ENCODE peak calls at places on chromosome X, in six cellular contexts. One of them, this sample, is unnamed.

GRCh38 chrX:155643240-155643639 is 30.5 kb upstream of the TMLHE start:
- DNase-seq in WTC11: no peak
- DNase-seq in lower lobe of right lung: no peak
- DNase-seq in GM10248: no peak
- DNase-seq in neural crest cell: no peak
- DNase-seq in pancreas: no peak
- DNase-seq in this sample: no peak

GRCh38 chrX:10591363-10592036 is 28.9 kb downstream of the MID1 start:
- DNase-seq in WTC11: no peak
- DNase-seq in lower lobe of right lung: no peak
- DNase-seq in GM10248: no peak
- DNase-seq in neural crest cell: no peak
- DNase-seq in pancreas: no peak
- DNase-seq in this sample: no peak

GRCh38 chrX:12971282-12972003 is 3.5 kb upstream of the TMSB4X start:
- DNase-seq in WTC11: no peak
- DNase-seq in lower lobe of right lung: peak; percentile 63
- DNase-seq in GM10248: peak; percentile 14
- DNase-seq in neural crest cell: no peak
- DNase-seq in pancreas: peak; percentile 66
- DNase-seq in this sample: no peak

GRCh38 chrX:40444798-40445496 is 135.8 kb upstream of the ATP6AP2 start:
- DNase-seq in WTC11: no peak
- DNase-seq in lower lobe of right lung: no peak
- DNase-seq in GM10248: no peak
- DNase-seq in neural crest cell: peak; percentile 14
- DNase-seq in pancreas: no peak
- DNase-seq in this sample: no peak

GRCh38 chrX:107736781-107737531 is 38.6 kb downstream of the TSC22D3 start:
- DNase-seq in WTC11: peak; percentile 32
- DNase-seq in lower lobe of right lung: no peak
- DNase-seq in GM10248: no peak
- DNase-seq in neural crest cell: no peak
- DNase-seq in pancreas: no peak
- DNase-seq in this sample: no peak

GRCh38 chrX:9341305-9342201 is 123.3 kb upstream of the TBL1X start:
- DNase-seq in WTC11: no peak
- DNase-seq in lower lobe of right lung: peak; percentile 82
- DNase-seq in GM10248: peak; percentile 71
- DNase-seq in neural crest cell: no peak
- DNase-seq in pancreas: no peak
- DNase-seq in this sample: no peak

GRCh38 chrX:68789966-68790365 is 38.9 kb upstream of the EFNB1 start:
- DNase-seq in WTC11: no peak
- DNase-seq in lower lobe of right lung: no peak
- DNase-seq in GM10248: no peak
- DNase-seq in neural crest cell: no peak
- DNase-seq in pancreas: no peak
- DNase-seq in this sample: no peak

GRCh38 chrX:133670394-133670793 is 255.1 kb upstream of the GPC4 start:
- DNase-seq in WTC11: no peak
- DNase-seq in lower lobe of right lung: no peak
- DNase-seq in GM10248: peak; percentile 34
- DNase-seq in neural crest cell: peak; percentile 31
- DNase-seq in pancreas: no peak
- DNase-seq in this sample: no peak

GRCh38 chrX:135416546-135416945 is 5.2 kb upstream of the SMIM10L2A start:
- DNase-seq in WTC11: no peak
- DNase-seq in lower lobe of right lung: no peak
- DNase-seq in GM10248: no peak
- DNase-seq in neural crest cell: no peak
- DNase-seq in pancreas: no peak
- DNase-seq in this sample: no peak

GRCh38 chrX:43827791-43828190 is 54.5 kb downstream of the MAOB start:
- DNase-seq in WTC11: no peak
- DNase-seq in lower lobe of right lung: no peak
- DNase-seq in GM10248: no peak
- DNase-seq in neural crest cell: no peak
- DNase-seq in pancreas: no peak
- DNase-seq in this sample: no peak

GRCh38 chrX:49910344-49910743 is 12.1 kb upstream of the CLCN5 start:
- DNase-seq in WTC11: no peak
- DNase-seq in lower lobe of right lung: no peak
- DNase-seq in GM10248: no peak
- DNase-seq in neural crest cell: no peak
- DNase-seq in pancreas: no peak
- DNase-seq in this sample: no peak

GRCh38 chrX:9310596-9310995 is 154.3 kb upstream of the TBL1X start:
- DNase-seq in WTC11: no peak
- DNase-seq in lower lobe of right lung: no peak
- DNase-seq in GM10248: no peak
- DNase-seq in neural crest cell: no peak
- DNase-seq in pancreas: no peak
- DNase-seq in this sample: no peak

GRCh38 chrX:131827935-131828334 is 195.2 kb upstream of the STK26 start:
- DNase-seq in WTC11: peak; percentile 23
- DNase-seq in lower lobe of right lung: no peak
- DNase-seq in GM10248: peak; percentile 28
- DNase-seq in neural crest cell: no peak
- DNase-seq in pancreas: no peak
- DNase-seq in this sample: no peak

GRCh38 chrX:153831435-153832150 is 1.2 kb upstream of the PDZD4 start:
- DNase-seq in WTC11: no peak
- DNase-seq in lower lobe of right lung: no peak
- DNase-seq in GM10248: peak; percentile 10
- DNase-seq in neural crest cell: no peak
- DNase-seq in pancreas: no peak
- DNase-seq in this sample: no peak

GRCh38 chrX:27675493-27675892 is 85.3 kb downstream of the DCAF8L2 start:
- DNase-seq in WTC11: no peak
- DNase-seq in lower lobe of right lung: no peak
- DNase-seq in GM10248: no peak
- DNase-seq in neural crest cell: no peak
- DNase-seq in pancreas: no peak
- DNase-seq in this sample: no peak

GRCh38 chrX:131792789-131793462 is 230.2 kb upstream of the STK26 start:
- DNase-seq in WTC11: no peak
- DNase-seq in lower lobe of right lung: no peak
- DNase-seq in GM10248: no peak
- DNase-seq in neural crest cell: no peak
- DNase-seq in pancreas: peak; percentile 65
- DNase-seq in this sample: no peak

GRCh38 chrX:19643203-19643602 is 127.9 kb upstream of the MAP3K15 start:
- DNase-seq in WTC11: no peak
- DNase-seq in lower lobe of right lung: no peak
- DNase-seq in GM10248: no peak
- DNase-seq in neural crest cell: no peak
- DNase-seq in pancreas: no peak
- DNase-seq in this sample: no peak

GRCh38 chrX:45697591-45697990 is 496.9 kb upstream of the DIPK2B start:
- DNase-seq in WTC11: no peak
- DNase-seq in lower lobe of right lung: no peak
- DNase-seq in GM10248: no peak
- DNase-seq in neural crest cell: no peak
- DNase-seq in pancreas: no peak
- DNase-seq in this sample: no peak

GRCh38 chrX:22952011-22952410 is 47.7 kb upstream of the DDX53 start:
- DNase-seq in WTC11: no peak
- DNase-seq in lower lobe of right lung: no peak
- DNase-seq in GM10248: no peak
- DNase-seq in neural crest cell: no peak
- DNase-seq in pancreas: no peak
- DNase-seq in this sample: no peak

GRCh38 chrX:106300239-106300638 is 132.1 kb downstream of the PWWP3B start:
- DNase-seq in WTC11: no peak
- DNase-seq in lower lobe of right lung: no peak
- DNase-seq in GM10248: no peak
- DNase-seq in neural crest cell: no peak
- DNase-seq in pancreas: no peak
- DNase-seq in this sample: no peak

GRCh38 chrX:81120270-81120935 is 81.3 kb downstream of the HMGN5 start:
- DNase-seq in WTC11: no peak
- DNase-seq in lower lobe of right lung: no peak
- DNase-seq in GM10248: no peak
- DNase-seq in neural crest cell: no peak
- DNase-seq in pancreas: no peak
- DNase-seq in this sample: no peak

GRCh38 chrX:100643943-100644587 is at the start of gene SRPX2:
- DNase-seq in WTC11: no peak
- DNase-seq in lower lobe of right lung: peak; percentile 41
- DNase-seq in GM10248: no peak
- DNase-seq in neural crest cell: no peak
- DNase-seq in pancreas: no peak
- DNase-seq in this sample: no peak

GRCh38 chrX:125003746-125004446 is 315.8 kb upstream of the TEX13C start:
- DNase-seq in WTC11: no peak
- DNase-seq in lower lobe of right lung: no peak
- DNase-seq in GM10248: no peak
- DNase-seq in neural crest cell: no peak
- DNase-seq in pancreas: no peak
- DNase-seq in this sample: no peak

GRCh38 chrX:78375894-78376293 is 48.5 kb upstream of the CYSLTR1 start:
- DNase-seq in WTC11: no peak
- DNase-seq in lower lobe of right lung: no peak
- DNase-seq in GM10248: no peak
- DNase-seq in neural crest cell: no peak
- DNase-seq in pancreas: no peak
- DNase-seq in this sample: no peak

GRCh38 chrX:154526901-154527675 is 11.1 kb upstream of the FAM3A start:
- DNase-seq in WTC11: peak; percentile 73
- DNase-seq in lower lobe of right lung: peak; percentile 82
- DNase-seq in GM10248: peak; percentile 67
- DNase-seq in neural crest cell: peak; percentile 60
- DNase-seq in pancreas: peak; percentile 82
- DNase-seq in this sample: no peak

GRCh38 chrX:104372547-104372946 is 117.8 kb upstream of the ESX1 start:
- DNase-seq in WTC11: no peak
- DNase-seq in lower lobe of right lung: no peak
- DNase-seq in GM10248: no peak
- DNase-seq in neural crest cell: no peak
- DNase-seq in pancreas: no peak
- DNase-seq in this sample: no peak

GRCh38 chrX:104370089-104370488 is 115.4 kb upstream of the ESX1 start:
- DNase-seq in WTC11: peak; percentile 13
- DNase-seq in lower lobe of right lung: no peak
- DNase-seq in GM10248: no peak
- DNase-seq in neural crest cell: no peak
- DNase-seq in pancreas: no peak
- DNase-seq in this sample: no peak
- TF ChIP-seq CTCF in WTC11: no peak
- TF ChIP-seq CTCF in lower lobe of right lung: no peak
- TF ChIP-seq CTCF in GM10248: no peak
- TF ChIP-seq CTCF in neural crest cell: peak; percentile 53
- TF ChIP-seq CTCF in pancreas: no peak
- TF ChIP-seq CTCF in this sample: no peak

GRCh38 chrX:54639346-54640102 is 109.5 kb downstream of the GNL3L start:
- DNase-seq in WTC11: peak; percentile 94
- DNase-seq in lower lobe of right lung: peak; percentile 96
- DNase-seq in GM10248: peak; percentile 82
- DNase-seq in neural crest cell: peak; percentile 79
- DNase-seq in pancreas: peak; percentile 95
- DNase-seq in this sample: peak; percentile 96
- TF ChIP-seq CTCF in WTC11: no peak
- TF ChIP-seq CTCF in lower lobe of right lung: peak; percentile 71
- TF ChIP-seq CTCF in GM10248: peak; percentile 43
- TF ChIP-seq CTCF in neural crest cell: peak; percentile 71
- TF ChIP-seq CTCF in pancreas: peak; percentile 52
- TF ChIP-seq CTCF in this sample: peak; percentile 86

DNA sequence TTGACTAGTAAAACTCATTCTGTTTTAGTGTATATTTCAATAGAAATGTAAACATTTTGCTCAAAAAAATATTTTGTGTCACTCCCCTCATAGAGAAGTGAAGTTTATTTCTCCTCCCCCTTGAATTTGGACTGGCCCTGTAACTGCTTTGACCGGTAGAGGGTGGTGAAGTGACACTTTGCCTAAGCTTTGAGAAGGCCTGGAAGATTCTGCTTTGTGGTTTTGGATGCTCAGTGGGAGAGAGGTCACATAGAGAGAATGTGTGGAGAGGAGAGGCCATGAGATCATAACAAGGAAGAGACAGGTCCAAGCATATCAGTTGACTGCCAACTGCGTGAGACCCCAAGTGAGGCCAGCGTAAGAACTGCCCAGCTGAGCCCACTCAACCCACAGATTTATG is 19.1 kb upstream of the ARX start:
- DNase-seq in WTC11: no peak
- DNase-seq in lower lobe of right lung: no peak
- DNase-seq in GM10248: no peak
- DNase-seq in neural crest cell: no peak
- DNase-seq in pancreas: no peak
- DNase-seq in this sample: no peak
- TF ChIP-seq CTCF in WTC11: no peak
- TF ChIP-seq CTCF in lower lobe of right lung: no peak
- TF ChIP-seq CTCF in GM10248: no peak
- TF ChIP-seq CTCF in neural crest cell: peak; percentile 41
- TF ChIP-seq CTCF in pancreas: no peak
- TF ChIP-seq CTCF in this sample: peak; percentile 53

GRCh38 chrX:130330706-130331105 is 9.0 kb upstream of the SLC25A14 start:
- DNase-seq in WTC11: peak; percentile 65
- DNase-seq in lower lobe of right lung: peak; percentile 60
- DNase-seq in GM10248: peak; percentile 47
- DNase-seq in neural crest cell: peak; percentile 22
- DNase-seq in pancreas: peak; percentile 74
- DNase-seq in this sample: no peak
- TF ChIP-seq CTCF in WTC11: no peak
- TF ChIP-seq CTCF in lower lobe of right lung: no peak
- TF ChIP-seq CTCF in GM10248: peak; percentile 73
- TF ChIP-seq CTCF in neural crest cell: peak; percentile 58
- TF ChIP-seq CTCF in pancreas: peak; percentile 7
- TF ChIP-seq CTCF in this sample: peak; percentile 76